ENCODE peak calls at places on chromosomes 12 and 14, in six cellular contexts. Q is NCI-H2029 treated with DMSO at 0.1 percent for 48 hours, W is NCI-H2081, L is AML-193, G is GM18507, B is GM04504. I is an unnamed sample.

GRCh38 chr12:128486951-128487350 is 220.0 kb downstream of the TMEM132C start:
- DNase-seq in Q (no peak), W (no peak), L (no peak), G (no peak), B (no peak), I (no peak)

GRCh38 chr12:59079472-59079871 is 159.2 kb upstream of the LRIG3 start:
- DNase-seq in Q (no peak), W (no peak), L (no peak), G (no peak), B (no peak), I (no peak)

GRCh38 chr14:61628192-61628591 is 67.1 kb upstream of the HIF1A start:
- DNase-seq in Q (no peak), W (no peak), L (no peak), G (no peak), B (no peak), I (no peak)

GRCh38 chr14:103541494-103541943 is 12.5 kb downstream of the TRMT61A start:
- DNase-seq in Q (no peak), W (no peak), L (no peak), G (no peak), B (no peak), I (no peak)

GRCh38 chr12:6540181-6540877 is 6.0 kb downstream of the GAPDH start:
- DNase-seq in Q (peak; percentile 8), W (peak; percentile 21), L (no peak), G (no peak), B (peak; percentile 95), I (no peak)

GRCh38 chr14:100586520-100587247 is 533 bp downstream of the BEGAIN start:
- DNase-seq in Q (no peak), W (peak; percentile 57), L (no peak), G (no peak), B (no peak), I (no peak)

GRCh38 chr14:23478109-23478698 is 8.7 kb downstream of the NGDN start:
- DNase-seq in Q (peak; percentile 99), W (peak; percentile 65), L (peak; percentile 68), G (no peak), B (peak; percentile 28), I (no peak)

GRCh38 chr12:107033758-107034739 is 47.1 kb upstream of the MTERF2 start:
- DNase-seq in Q (no peak), W (no peak), L (no peak), G (no peak), B (no peak), I (no peak)

GRCh38 chr12:46260153-46260912 is 8.5 kb downstream of the SLC38A1 start:
- DNase-seq in Q (no peak), W (no peak), L (no peak), G (no peak), B (peak; percentile 15), I (no peak)

GRCh38 chr12:88406905-88407304 is 173.4 kb downstream of the KITLG start:
- DNase-seq in Q (no peak), W (no peak), L (no peak), G (no peak), B (no peak), I (no peak)

GRCh38 chr12:118402251-118402650 is 25.9 kb downstream of the SUDS3 start:
- DNase-seq in Q (no peak), W (no peak), L (no peak), G (no peak), B (peak; percentile 74), I (no peak)

GRCh38 chr14:30966415-30967363 is 58.8 kb upstream of the AP4S1 start:
- DNase-seq in Q (no peak), W (no peak), L (no peak), G (no peak), B (no peak), I (no peak)

GRCh38 chr12:68962855-68963455 is 30.0 kb upstream of the CPM start:
- DNase-seq in Q (no peak), W (no peak), L (peak; percentile 90), G (no peak), B (no peak), I (no peak)

GRCh38 chr12:92290016-92290685 is 144.5 kb upstream of the BTG1 start:
- DNase-seq in Q (peak; percentile 45), W (no peak), L (no peak), G (no peak), B (no peak), I (no peak)

GRCh38 chr14:29821665-29822429 is 105.8 kb downstream of the PRKD1 start:
- DNase-seq in Q (peak; percentile 67), W (peak; percentile 52), L (no peak), G (no peak), B (no peak), I (no peak)

I was measured in GOT3.